ENCODE peak calls at places on chromosomes 7 and 10, in nine cellular contexts. One of them, this sample, is unnamed.
A peak's percentile ranks its signal among the peaks of the same experiment; 100 is the strongest.

GRCh38 chr7:130353196-130353595 is 8.6 kb downstream of the CPA5 start:
- DNase-seq in left colon: no peak
- DNase-seq in C1 segment of cervical spinal cord: no peak
- DNase-seq in activated naive CD4-positive, alpha-beta T cell treated with anti-CD3 and anti-CD28 coated beads, Interleukin-2, amount 10 ng/mL, durations not matched to agents 7 days and 5 days: no peak
- DNase-seq in stimulated activated CD8-positive, alpha-beta memory T cell treated with anti-CD3 and anti-CD28 coated beads, Interleukin-12 subunit alpha, Interleukin-12 subunit beta, amount 100 ng/mL, for 4 hours: no peak
- DNase-seq in neural progenitor cell: no peak
- DNase-seq in astrocyte: no peak
- DNase-seq in lung microvascular endothelial cell: no peak
- DNase-seq in iPS DF 19.7: no peak
- DNase-seq in this sample: peak; percentile 43

GRCh38 chr7:98360221-98361124 is 40.4 kb downstream of the BAIAP2L1 start:
- DNase-seq in left colon: peak; percentile 62
- DNase-seq in neural progenitor cell: peak; percentile 22
- DNase-seq in activated naive CD4-positive, alpha-beta T cell treated with anti-CD3 and anti-CD28 coated beads, Interleukin-2, amount 10 ng/mL, durations not matched to agents 7 days and 5 days: no peak
- DNase-seq in stimulated activated CD8-positive, alpha-beta memory T cell treated with anti-CD3 and anti-CD28 coated beads, Interleukin-12 subunit alpha, Interleukin-12 subunit beta, amount 100 ng/mL, for 4 hours: no peak
- DNase-seq in lung microvascular endothelial cell: peak; percentile 17
- DNase-seq in astrocyte: no peak
- DNase-seq in C1 segment of cervical spinal cord: no peak
- DNase-seq in iPS DF 19.7: peak; percentile 60
- DNase-seq in this sample: peak; percentile 43

GRCh38 chr10:48935141-48935540 is 4.5 kb downstream of the LRRC18 start:
- DNase-seq in astrocyte: no peak
- DNase-seq in left colon: no peak
- DNase-seq in activated naive CD4-positive, alpha-beta T cell treated with anti-CD3 and anti-CD28 coated beads, Interleukin-2, amount 10 ng/mL, durations not matched to agents 7 days and 5 days: no peak
- DNase-seq in C1 segment of cervical spinal cord: no peak
- DNase-seq in stimulated activated CD8-positive, alpha-beta memory T cell treated with anti-CD3 and anti-CD28 coated beads, Interleukin-12 subunit alpha, Interleukin-12 subunit beta, amount 100 ng/mL, for 4 hours: no peak
- DNase-seq in lung microvascular endothelial cell: no peak
- DNase-seq in iPS DF 19.7: no peak
- DNase-seq in neural progenitor cell: peak; percentile 15
- DNase-seq in this sample: no peak

GRCh38 chr10:71534552-71535158 is 137.9 kb downstream of the CDH23 start:
- DNase-seq in activated naive CD4-positive, alpha-beta T cell treated with anti-CD3 and anti-CD28 coated beads, Interleukin-2, amount 10 ng/mL, durations not matched to agents 7 days and 5 days: no peak
- DNase-seq in stimulated activated CD8-positive, alpha-beta memory T cell treated with anti-CD3 and anti-CD28 coated beads, Interleukin-12 subunit alpha, Interleukin-12 subunit beta, amount 100 ng/mL, for 4 hours: no peak
- DNase-seq in neural progenitor cell: no peak
- DNase-seq in C1 segment of cervical spinal cord: no peak
- DNase-seq in left colon: no peak
- DNase-seq in iPS DF 19.7: no peak
- DNase-seq in astrocyte: no peak
- DNase-seq in lung microvascular endothelial cell: no peak
- DNase-seq in this sample: no peak

GRCh38 chr10:113583561-113583960 is 30.7 kb downstream of the HABP2 start:
- DNase-seq in C1 segment of cervical spinal cord: no peak
- DNase-seq in iPS DF 19.7: no peak
- DNase-seq in lung microvascular endothelial cell: no peak
- DNase-seq in stimulated activated CD8-positive, alpha-beta memory T cell treated with anti-CD3 and anti-CD28 coated beads, Interleukin-12 subunit alpha, Interleukin-12 subunit beta, amount 100 ng/mL, for 4 hours: no peak
- DNase-seq in neural progenitor cell: no peak
- DNase-seq in left colon: no peak
- DNase-seq in activated naive CD4-positive, alpha-beta T cell treated with anti-CD3 and anti-CD28 coated beads, Interleukin-2, amount 10 ng/mL, durations not matched to agents 7 days and 5 days: no peak
- DNase-seq in astrocyte: no peak
- DNase-seq in this sample: no peak

GRCh38 chr7:451255-452229 is 68.1 kb downstream of the PDGFA start:
- DNase-seq in lung microvascular endothelial cell: no peak
- DNase-seq in C1 segment of cervical spinal cord: no peak
- DNase-seq in stimulated activated CD8-positive, alpha-beta memory T cell treated with anti-CD3 and anti-CD28 coated beads, Interleukin-12 subunit alpha, Interleukin-12 subunit beta, amount 100 ng/mL, for 4 hours: no peak
- DNase-seq in iPS DF 19.7: no peak
- DNase-seq in neural progenitor cell: peak; percentile 70
- DNase-seq in astrocyte: no peak
- DNase-seq in activated naive CD4-positive, alpha-beta T cell treated with anti-CD3 and anti-CD28 coated beads, Interleukin-2, amount 10 ng/mL, durations not matched to agents 7 days and 5 days: no peak
- DNase-seq in left colon: no peak
- DNase-seq in this sample: no peak

GRCh38 chr7:121113288-121113687 is 124.8 kb downstream of the CPED1 start:
- DNase-seq in lung microvascular endothelial cell: no peak
- DNase-seq in iPS DF 19.7: no peak
- DNase-seq in left colon: no peak
- DNase-seq in activated naive CD4-positive, alpha-beta T cell treated with anti-CD3 and anti-CD28 coated beads, Interleukin-2, amount 10 ng/mL, durations not matched to agents 7 days and 5 days: no peak
- DNase-seq in astrocyte: peak; percentile 56
- DNase-seq in C1 segment of cervical spinal cord: no peak
- DNase-seq in neural progenitor cell: no peak
- DNase-seq in stimulated activated CD8-positive, alpha-beta memory T cell treated with anti-CD3 and anti-CD28 coated beads, Interleukin-12 subunit alpha, Interleukin-12 subunit beta, amount 100 ng/mL, for 4 hours: no peak
- DNase-seq in this sample: peak; percentile 65

GRCh38 chr10:124671486-124672075 is 72.6 kb downstream of the FAM53B start:
- DNase-seq in iPS DF 19.7: no peak
- DNase-seq in astrocyte: peak; percentile 10
- DNase-seq in C1 segment of cervical spinal cord: no peak
- DNase-seq in neural progenitor cell: peak; percentile 54
- DNase-seq in lung microvascular endothelial cell: no peak
- DNase-seq in stimulated activated CD8-positive, alpha-beta memory T cell treated with anti-CD3 and anti-CD28 coated beads, Interleukin-12 subunit alpha, Interleukin-12 subunit beta, amount 100 ng/mL, for 4 hours: no peak
- DNase-seq in left colon: no peak
- DNase-seq in activated naive CD4-positive, alpha-beta T cell treated with anti-CD3 and anti-CD28 coated beads, Interleukin-2, amount 10 ng/mL, durations not matched to agents 7 days and 5 days: no peak
- DNase-seq in this sample: peak; percentile 7

GRCh38 chr7:7433736-7434260 is 101.9 kb downstream of the COL28A1 start:
- DNase-seq in iPS DF 19.7: no peak
- DNase-seq in activated naive CD4-positive, alpha-beta T cell treated with anti-CD3 and anti-CD28 coated beads, Interleukin-2, amount 10 ng/mL, durations not matched to agents 7 days and 5 days: no peak
- DNase-seq in astrocyte: no peak
- DNase-seq in C1 segment of cervical spinal cord: no peak
- DNase-seq in neural progenitor cell: no peak
- DNase-seq in left colon: no peak
- DNase-seq in lung microvascular endothelial cell: no peak
- DNase-seq in stimulated activated CD8-positive, alpha-beta memory T cell treated with anti-CD3 and anti-CD28 coated beads, Interleukin-12 subunit alpha, Interleukin-12 subunit beta, amount 100 ng/mL, for 4 hours: no peak
- DNase-seq in this sample: no peak

GRCh38 chr10:85646312-85646711 is 720.3 kb downstream of the GRID1 start:
- DNase-seq in activated naive CD4-positive, alpha-beta T cell treated with anti-CD3 and anti-CD28 coated beads, Interleukin-2, amount 10 ng/mL, durations not matched to agents 7 days and 5 days: no peak
- DNase-seq in C1 segment of cervical spinal cord: no peak
- DNase-seq in iPS DF 19.7: no peak
- DNase-seq in neural progenitor cell: no peak
- DNase-seq in left colon: no peak
- DNase-seq in lung microvascular endothelial cell: peak; percentile 68
- DNase-seq in astrocyte: peak; percentile 44
- DNase-seq in stimulated activated CD8-positive, alpha-beta memory T cell treated with anti-CD3 and anti-CD28 coated beads, Interleukin-12 subunit alpha, Interleukin-12 subunit beta, amount 100 ng/mL, for 4 hours: no peak
- DNase-seq in this sample: peak; percentile 82

GRCh38 chr10:108556176-108556575 is 1367.1 kb downstream of the XPNPEP1 start:
- DNase-seq in activated naive CD4-positive, alpha-beta T cell treated with anti-CD3 and anti-CD28 coated beads, Interleukin-2, amount 10 ng/mL, durations not matched to agents 7 days and 5 days: no peak
- DNase-seq in astrocyte: peak; percentile 5
- DNase-seq in iPS DF 19.7: no peak
- DNase-seq in stimulated activated CD8-positive, alpha-beta memory T cell treated with anti-CD3 and anti-CD28 coated beads, Interleukin-12 subunit alpha, Interleukin-12 subunit beta, amount 100 ng/mL, for 4 hours: no peak
- DNase-seq in C1 segment of cervical spinal cord: no peak
- DNase-seq in left colon: no peak
- DNase-seq in neural progenitor cell: no peak
- DNase-seq in lung microvascular endothelial cell: peak; percentile 76
- DNase-seq in this sample: peak; percentile 32

GRCh38 chr7:836429-836828 is 4.2 kb downstream of the SUN1 start:
- DNase-seq in left colon: peak; percentile 57
- DNase-seq in activated naive CD4-positive, alpha-beta T cell treated with anti-CD3 and anti-CD28 coated beads, Interleukin-2, amount 10 ng/mL, durations not matched to agents 7 days and 5 days: no peak
- DNase-seq in neural progenitor cell: peak; percentile 48
- DNase-seq in lung microvascular endothelial cell: peak; percentile 81
- DNase-seq in C1 segment of cervical spinal cord: peak; percentile 71
- DNase-seq in astrocyte: peak; percentile 34
- DNase-seq in iPS DF 19.7: no peak
- DNase-seq in stimulated activated CD8-positive, alpha-beta memory T cell treated with anti-CD3 and anti-CD28 coated beads, Interleukin-12 subunit alpha, Interleukin-12 subunit beta, amount 100 ng/mL, for 4 hours: no peak
- DNase-seq in this sample: peak; percentile 42

GRCh38 chr7:5567810-5568209 is 144.2 kb upstream of the TNRC18 start:
- DNase-seq in lung microvascular endothelial cell: no peak
- DNase-seq in iPS DF 19.7: no peak
- DNase-seq in C1 segment of cervical spinal cord: no peak
- DNase-seq in astrocyte: no peak
- DNase-seq in stimulated activated CD8-positive, alpha-beta memory T cell treated with anti-CD3 and anti-CD28 coated beads, Interleukin-12 subunit alpha, Interleukin-12 subunit beta, amount 100 ng/mL, for 4 hours: no peak
- DNase-seq in neural progenitor cell: no peak
- DNase-seq in left colon: no peak
- DNase-seq in activated naive CD4-positive, alpha-beta T cell treated with anti-CD3 and anti-CD28 coated beads, Interleukin-2, amount 10 ng/mL, durations not matched to agents 7 days and 5 days: no peak
- DNase-seq in this sample: no peak

GRCh38 chr10:75110006-75110632 is 1.3 kb upstream of the SAMD8 start:
- DNase-seq in astrocyte: no peak
- DNase-seq in stimulated activated CD8-positive, alpha-beta memory T cell treated with anti-CD3 and anti-CD28 coated beads, Interleukin-12 subunit alpha, Interleukin-12 subunit beta, amount 100 ng/mL, for 4 hours: no peak
- DNase-seq in neural progenitor cell: no peak
- DNase-seq in iPS DF 19.7: no peak
- DNase-seq in lung microvascular endothelial cell: no peak
- DNase-seq in C1 segment of cervical spinal cord: no peak
- DNase-seq in left colon: no peak
- DNase-seq in activated naive CD4-positive, alpha-beta T cell treated with anti-CD3 and anti-CD28 coated beads, Interleukin-2, amount 10 ng/mL, durations not matched to agents 7 days and 5 days: no peak
- DNase-seq in this sample: no peak

GRCh38 chr7:157866525-157866924 is 529.7 kb downstream of the DNAJB6 start:
- DNase-seq in left colon: no peak
- DNase-seq in iPS DF 19.7: no peak
- DNase-seq in activated naive CD4-positive, alpha-beta T cell treated with anti-CD3 and anti-CD28 coated beads, Interleukin-2, amount 10 ng/mL, durations not matched to agents 7 days and 5 days: no peak
- DNase-seq in neural progenitor cell: no peak
- DNase-seq in C1 segment of cervical spinal cord: no peak
- DNase-seq in astrocyte: no peak
- DNase-seq in stimulated activated CD8-positive, alpha-beta memory T cell treated with anti-CD3 and anti-CD28 coated beads, Interleukin-12 subunit alpha, Interleukin-12 subunit beta, amount 100 ng/mL, for 4 hours: no peak
- DNase-seq in lung microvascular endothelial cell: no peak
- DNase-seq in this sample: no peak

GRCh38 chr7:145732521-145732920 is 384.1 kb upstream of the CNTNAP2 start:
- DNase-seq in stimulated activated CD8-positive, alpha-beta memory T cell treated with anti-CD3 and anti-CD28 coated beads, Interleukin-12 subunit alpha, Interleukin-12 subunit beta, amount 100 ng/mL, for 4 hours: no peak
- DNase-seq in activated naive CD4-positive, alpha-beta T cell treated with anti-CD3 and anti-CD28 coated beads, Interleukin-2, amount 10 ng/mL, durations not matched to agents 7 days and 5 days: no peak
- DNase-seq in astrocyte: no peak
- DNase-seq in C1 segment of cervical spinal cord: no peak
- DNase-seq in neural progenitor cell: no peak
- DNase-seq in left colon: no peak
- DNase-seq in iPS DF 19.7: no peak
- DNase-seq in lung microvascular endothelial cell: no peak
- DNase-seq in this sample: peak; percentile 30